ENCODE peak calls at places on chromosomes 7 and 10, in four cellular contexts. N is K562, C is GM12878, I is HepG2. K is an unnamed sample.

GRCh38 chr7:19249281-19249680 is 104.1 kb upstream of the FERD3L start:
- DNase-seq in C (no peak), N (no peak), I (no peak), K (no peak)

GRCh38 chr10:27815261-27815660 is 69.6 kb upstream of the MKX start:
- DNase-seq in I (no peak), C (no peak), N (no peak), K (no peak)

GRCh38 chr7:11707606-11708193 is 124.3 kb downstream of the THSD7A start:
- DNase-seq in I (no peak), C (no peak), N (no peak), K (no peak)

GRCh38 chr10:119206603-119207366 is 586 bp upstream of the GRK5 start:
- DNase-seq in I (no peak), N (peak), C (no peak), K (peak)

GRCh38 chr10:120580651-120581259 is 123.7 kb downstream of the PLPP4 start:
- DNase-seq in N (no peak), C (no peak), I (no peak), K (no peak)

GRCh38 chr7:1393421-1393820 is 65.8 kb downstream of the MICALL2 start:
- DNase-seq in C (no peak), I (no peak), N (no peak), K (no peak)

GRCh38 chr7:92678291-92678920 is 88.2 kb upstream of the FAM133B start:
- DNase-seq in I (peak), C (no peak), N (no peak), K (no peak)

GRCh38 chr10:1654811-1655356 is 82.4 kb downstream of the ADARB2 start:
- DNase-seq in I (no peak), N (no peak), C (no peak), K (no peak)

GRCh38 chr10:97428572-97428981 is 2.6 kb downstream of the PGAM1 start:
- DNase-seq in C (no peak), I (no peak), N (no peak), K (no peak)

GRCh38 chr10:110258542-110258941 is 46.2 kb downstream of the SMNDC1 start:
- DNase-seq in C (no peak), N (peak), I (no peak), K (no peak)

GRCh38 chr7:42236266-42237161 is 495 bp downstream of the GLI3 start:
- DNase-seq in N (no peak), C (no peak), I (no peak), K (peak)

GRCh38 chr7:108299251-108300014 is 156.8 kb downstream of the NRCAM start:
- DNase-seq in N (no peak), C (no peak), I (no peak), K (no peak)

GRCh38 chr7:8205572-8205971 is 56.4 kb downstream of the ICA1 start:
- DNase-seq in I (no peak), C (no peak), N (no peak), K (no peak)

GRCh38 chr7:42588876-42589275 is 323.0 kb downstream of the C7orf25 start:
- DNase-seq in I (no peak), N (no peak), C (no peak), K (no peak)

GRCh38 chr10:99952799-99953198 is 56.9 kb downstream of the DNMBP start:
- DNase-seq in C (no peak), N (no peak), I (no peak), K (no peak)

GRCh38 chr10:99958806-99959205 is 50.9 kb downstream of the DNMBP start:
- DNase-seq in C (no peak), I (no peak), N (no peak), K (no peak)

DNA sequence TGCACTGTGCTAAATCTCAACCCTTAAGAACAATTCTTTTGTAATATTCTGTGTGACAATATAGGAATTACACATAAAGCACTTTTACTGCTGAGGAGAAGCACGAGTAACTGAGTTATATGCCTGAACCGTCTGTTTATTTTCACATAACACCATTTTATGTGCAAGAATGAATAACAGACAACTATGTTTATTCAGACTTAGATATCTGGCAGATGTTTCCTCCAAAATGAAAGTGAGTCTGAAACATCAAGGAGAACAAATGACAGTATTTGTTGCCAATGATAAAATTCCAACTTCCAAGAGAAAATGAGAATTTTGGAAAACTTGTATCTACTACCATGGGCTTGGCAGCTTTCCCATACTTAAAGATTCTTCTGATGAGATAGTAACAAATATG is 51.5 kb downstream of the DNMBP start:
- DNase-seq in C (no peak), N (no peak), I (no peak), K (no peak)
- TF ChIP-seq FOXM1 in C (no peak), N (no peak), I (no peak), K (no peak)

GRCh38 chr7:70574970-70575799 is 556.8 kb upstream of the GALNT17 start:
- DNase-seq in N (no peak), I (no peak), C (no peak), K (peak)
- TF ChIP-seq TARDBP in N (no peak), I (no peak), C (no peak), K (no peak)

GRCh38 chr7:85682819-85683218 is 496.0 kb upstream of the SEMA3D start:
- DNase-seq in C (no peak), N (no peak), I (no peak), K (no peak)

GRCh38 chr7:85685901-85686300 is 499.0 kb upstream of the SEMA3D start:
- DNase-seq in N (no peak), C (no peak), I (no peak), K (no peak)

GRCh38 chr7:85686410-85687181 is 499.7 kb upstream of the SEMA3D start:
- DNase-seq in C (no peak), N (no peak), I (no peak), K (no peak)

GRCh38 chr7:85693326-85693725 is 506.5 kb upstream of the SEMA3D start:
- DNase-seq in C (no peak), N (no peak), I (no peak), K (no peak)

DNA sequence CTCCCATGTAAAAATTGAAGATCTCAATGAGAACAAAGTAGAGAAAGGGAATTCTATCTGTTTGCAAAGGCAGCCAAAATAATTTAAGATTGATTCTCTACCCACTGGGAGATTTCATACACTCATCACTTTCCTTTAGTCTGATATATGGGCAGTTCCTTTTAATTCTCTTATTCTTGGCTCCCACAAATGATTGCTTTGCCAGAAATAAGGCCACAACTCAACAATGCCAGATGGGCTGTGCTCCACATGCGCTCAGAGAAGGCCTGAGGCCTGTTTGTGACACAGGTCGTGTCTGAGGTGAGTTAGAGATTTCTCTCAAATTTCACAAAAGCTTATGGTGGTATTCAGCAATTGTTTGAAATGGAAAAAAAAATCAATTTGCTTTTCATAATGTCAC is 501.9 kb upstream of the SEMA3D start:
- DNase-seq in N (no peak), C (no peak), I (no peak), K (no peak)
- TF ChIP-seq FOXM1 in N (no peak), C (no peak), I (no peak), K (no peak)

DNA sequence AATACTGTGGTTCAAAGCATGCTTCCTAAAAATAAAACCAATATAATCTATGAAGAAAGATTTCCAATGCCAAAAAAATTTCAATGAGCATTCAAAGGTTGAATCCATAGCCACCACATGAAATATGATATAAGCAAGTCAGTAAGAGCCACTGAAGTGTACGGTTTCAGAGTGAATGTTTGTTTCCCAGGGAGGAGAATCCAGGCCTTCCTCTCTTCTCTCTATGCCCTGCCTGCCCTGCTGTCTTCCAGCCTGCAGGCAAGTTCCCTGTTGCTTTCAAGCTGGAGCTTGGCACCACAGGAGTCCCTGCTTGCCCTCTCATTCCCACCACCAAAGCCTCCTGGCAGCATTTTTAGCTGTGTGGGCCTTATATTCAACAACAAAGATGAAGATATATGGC is 1171.6 kb upstream of the C7orf33 start:
- DNase-seq in I (no peak), N (no peak), C (no peak), K (no peak)
- TF ChIP-seq TARDBP in I (no peak), N (no peak), C (no peak), K (no peak)

GRCh38 chr7:50631639-50632038 is 66.4 kb upstream of the DDC start:
- DNase-seq in N (no peak), I (no peak), C (no peak), K (no peak)
- TF ChIP-seq FOXM1 in N (no peak), I (no peak), C (no peak), K (no peak)

DNA sequence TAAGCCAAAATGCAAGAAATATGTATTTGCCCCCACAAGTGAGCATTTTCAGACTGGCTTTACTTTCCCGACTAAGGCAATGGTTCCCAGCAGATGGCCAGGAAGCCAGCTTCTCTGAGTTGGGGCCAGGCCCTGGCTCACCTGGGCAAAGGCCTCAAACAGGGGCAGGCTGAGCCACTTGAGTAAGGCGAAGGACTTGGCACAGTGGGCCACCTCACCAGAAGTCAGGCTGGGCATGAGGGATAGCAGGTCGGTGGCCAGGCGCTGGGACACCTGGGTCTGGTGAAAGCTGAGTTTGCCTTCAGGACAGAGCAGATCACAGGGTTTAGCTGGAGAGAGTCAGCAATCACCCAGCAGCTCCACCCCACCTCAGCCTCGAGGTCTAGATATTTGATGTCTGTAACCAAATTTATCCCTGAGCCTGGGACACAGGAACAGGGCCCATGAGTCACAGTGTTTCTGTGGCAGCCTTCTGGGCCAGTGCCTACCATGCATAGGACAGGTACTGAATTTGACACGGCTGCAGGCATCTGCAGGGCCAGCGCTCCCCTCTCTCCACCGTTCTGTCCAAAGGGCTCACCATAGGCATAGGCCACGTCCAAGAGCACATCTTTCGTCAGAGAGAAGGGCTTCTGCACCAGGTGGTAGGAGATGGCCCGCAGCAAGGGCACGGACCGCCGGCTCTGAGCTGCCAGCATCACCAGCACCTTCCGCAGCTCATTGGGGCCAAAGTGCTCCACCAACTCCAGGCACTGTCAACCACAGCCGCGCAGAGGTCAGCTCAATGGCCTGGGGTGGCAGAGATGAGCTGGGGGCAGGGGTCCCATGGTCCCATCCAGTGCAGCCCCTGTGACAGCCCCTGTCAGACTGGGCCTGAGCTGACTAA is 7.3 kb downstream of the TBRG4 start:
- DNase-seq in I (no peak), C (no peak), N (no peak), K (no peak)
- TF ChIP-seq TARDBP in I (no peak), C (no peak), N (no peak), K (no peak)

DNA sequence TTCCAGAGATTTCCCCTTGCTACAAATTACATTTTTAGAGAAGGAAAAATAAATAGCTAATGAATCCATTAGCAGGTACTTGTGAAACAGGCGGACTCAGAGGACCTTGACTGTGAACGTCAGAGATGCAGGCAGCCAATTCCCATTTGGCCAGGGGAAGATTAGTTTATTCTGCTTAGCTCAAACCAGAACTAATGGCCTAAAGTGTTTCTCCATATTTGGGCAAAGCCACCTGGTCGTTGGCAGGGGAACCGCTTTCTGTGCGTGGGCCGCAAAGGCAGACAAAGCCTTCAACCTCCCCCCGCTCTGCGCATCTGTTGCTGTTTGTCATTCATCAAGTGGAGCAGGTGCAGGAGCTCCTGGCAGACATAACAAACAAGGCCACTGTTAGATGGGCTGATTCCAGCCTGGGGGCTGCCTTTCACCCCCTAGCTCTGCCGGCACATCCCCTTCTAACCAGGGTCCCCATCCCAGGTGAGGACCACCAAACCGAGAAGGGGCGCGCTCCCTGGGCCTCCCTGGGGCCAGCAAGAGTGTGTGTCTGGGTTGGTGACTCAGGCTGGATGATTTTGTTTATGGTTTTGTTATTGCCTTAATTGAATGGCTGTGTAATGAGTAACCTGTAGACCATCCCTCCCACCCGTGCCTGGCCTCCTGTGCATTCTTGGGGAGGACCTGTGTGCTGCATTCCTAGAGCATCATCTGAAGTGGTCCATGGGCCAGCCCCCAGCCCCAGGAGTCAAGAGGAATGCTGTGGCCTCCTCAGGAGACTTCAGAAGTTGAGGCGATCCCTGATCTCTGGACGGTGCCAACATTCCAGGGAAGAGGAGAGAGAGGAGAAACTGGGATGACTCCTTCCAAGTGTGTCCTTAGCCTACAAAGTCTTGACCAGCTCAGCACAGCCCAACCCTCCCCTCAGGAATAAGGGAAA is 14.5 kb upstream of the CPA1 start:
- DNase-seq in N (no peak), I (no peak), C (peak), K (no peak)
- TF ChIP-seq FOXM1 in N (no peak), I (no peak), C (peak), K (no peak)

GRCh38 chr10:86439544-86439943 is 72.9 kb upstream of the GRID1 start:
- DNase-seq in I (peak), N (no peak), C (no peak), K (peak)
- TF ChIP-seq TARDBP in I (no peak), N (no peak), C (no peak), K (no peak)

K was measured in HEK293T.